ENCODE peak calls at places on chromosomes 2 and 18, in nine cellular contexts. O is DND-41; Y is fibroblast of the aortic adventitia; N is activated effector memory CD4-positive, alpha-beta T cell treated with Interleukin-2 at 50 U/mL for 16 hours; T is GM23338; L is AG09309; G is A549; M is left kidney; H is NCI-H1417. S is an unnamed sample.

GRCh38 chr2:64105676-64106461 is 38.4 kb downstream of the PELI1 start:
- DNase-seq in N (no peak), T (no peak), M (peak), O (no peak), G (peak), Y (no peak), H (no peak), L (no peak), S (no peak)

GRCh38 chr2:55518846-55519167 is 711 bp upstream of the CFAP36 start:
- DNase-seq in G (no peak), L (no peak), O (no peak), H (no peak), Y (peak), M (peak), T (peak), N (no peak), S (no peak)

GRCh38 chr2:85183481-85183880 is 50.3 kb downstream of the TCF7L1 start:
- DNase-seq in L (no peak), N (no peak), G (no peak), M (no peak), H (no peak), T (no peak), O (no peak), Y (peak), S (no peak)

GRCh38 chr2:230155359-230155758 is 64.4 kb downstream of the SP110 start:
- DNase-seq in T (no peak), M (no peak), O (no peak), L (no peak), G (no peak), H (no peak), Y (no peak), N (no peak), S (no peak)

GRCh38 chr2:85768713-85769112 is 14.9 kb downstream of the ATOH8 start:
- DNase-seq in M (peak), T (peak), G (no peak), H (peak), O (no peak), L (no peak), N (no peak), Y (peak), S (no peak)

GRCh38 chr2:205524656-205525055 is 157.6 kb upstream of the NRP2 start:
- DNase-seq in Y (no peak), N (no peak), O (no peak), G (no peak), H (no peak), M (no peak), L (no peak), T (no peak), S (no peak)

GRCh38 chr2:173983414-173983871 is 18.3 kb upstream of the SP3 start:
- DNase-seq in H (no peak), M (no peak), Y (peak), G (no peak), O (no peak), T (no peak), L (no peak), N (no peak), S (no peak)

GRCh38 chr18:22466608-22467390 is 49.1 kb upstream of the CTAGE1 start:
- DNase-seq in O (no peak), M (peak), N (no peak), H (no peak), Y (peak), L (no peak), G (peak), T (no peak), S (no peak)

GRCh38 chr2:71064754-71065621 is 3.5 kb upstream of the NAGK start:
- DNase-seq in H (no peak), M (peak), N (no peak), O (no peak), T (no peak), L (peak), G (no peak), Y (peak), S (no peak)

GRCh38 chr2:240021488-240022104 is 3.5 kb downstream of the NDUFA10 start:
- DNase-seq in Y (peak), M (peak), O (peak), N (peak), H (peak), L (no peak), T (peak), G (peak), S (peak)

GRCh38 chr2:47344890-47345583 is 57.9 kb upstream of the MSH2 start:
- DNase-seq in H (peak), L (no peak), T (peak), N (no peak), M (peak), Y (no peak), O (no peak), G (peak), S (peak)

GRCh38 chr2:46500801-46501200 is 21.4 kb downstream of the TMEM247 start:
- DNase-seq in N (no peak), L (no peak), O (no peak), H (no peak), T (no peak), G (no peak), Y (no peak), M (no peak), S (no peak)

GRCh38 chr18:74299162-74299561 is 7.4 kb upstream of the CYB5A start:
- DNase-seq in T (no peak), O (no peak), G (no peak), H (no peak), L (no peak), Y (no peak), M (no peak), N (no peak), S (no peak)

GRCh38 chr2:241804326-241805276 is 4.4 kb upstream of the NEU4 start:
- DNase-seq in Y (no peak), T (peak), H (no peak), O (no peak), L (no peak), M (peak), G (peak), N (no peak), S (no peak)

GRCh38 chr18:9571546-9571945 is 42.8 kb downstream of the PPP4R1 start:
- DNase-seq in L (no peak), M (no peak), T (no peak), G (no peak), H (no peak), Y (no peak), N (no peak), O (no peak), S (no peak)

GRCh38 chr2:167134381-167135072 is 246.2 kb downstream of the XIRP2 start:
- DNase-seq in G (peak), T (no peak), Y (peak), O (no peak), L (peak), M (no peak), N (no peak), H (peak), S (no peak)

GRCh38 chr2:18073601-18074000 is 195.1 kb downstream of the KCNS3 start:
- DNase-seq in L (no peak), M (no peak), N (no peak), T (no peak), Y (no peak), O (no peak), G (no peak), H (no peak), S (no peak)

GRCh38 chr2:37377187-37377532 is 32.7 kb downstream of the QPCT start:
- DNase-seq in G (no peak), L (peak), N (no peak), M (no peak), H (no peak), T (no peak), O (no peak), Y (peak), S (no peak)

GRCh38 chr2:119760237-119760807 is 600 bp downstream of the PTPN4 start:
- DNase-seq in O (no peak), L (no peak), H (peak), M (no peak), N (no peak), T (peak), G (no peak), Y (no peak), S (no peak)

GRCh38 chr2:150487537-150488429 is at the start of gene RND3:
- DNase-seq in G (peak), M (peak), H (peak), N (no peak), T (peak), O (peak), Y (peak), L (peak), S (peak)

GRCh38 chr2:85741811-85742507 is 11.8 kb upstream of the ATOH8 start:
- DNase-seq in N (no peak), O (peak), M (peak), Y (peak), L (peak), G (peak), T (no peak), H (no peak), S (peak)

GRCh38 chr18:49061239-49061905 is 110.6 kb upstream of the SMAD7 start:
- DNase-seq in H (no peak), G (no peak), N (no peak), L (no peak), T (no peak), O (no peak), Y (no peak), M (no peak), S (no peak)

GRCh38 chr2:133972786-133973185 is 281.1 kb upstream of the MGAT5 start:
- DNase-seq in Y (peak), O (no peak), N (no peak), G (no peak), L (peak), M (no peak), H (no peak), T (no peak), S (no peak)

GRCh38 chr2:44055229-44055628 is 59.4 kb upstream of the LRPPRC start:
- DNase-seq in N (no peak), H (no peak), T (no peak), G (no peak), Y (no peak), L (no peak), O (no peak), M (no peak), S (no peak)

GRCh38 chr18:58268849-58269248 is 224.8 kb downstream of the NEDD4L start:
- DNase-seq in L (no peak), O (no peak), Y (peak), N (no peak), H (no peak), M (no peak), T (no peak), G (peak), S (no peak)

GRCh38 chr2:102100371-102101096 is 42.0 kb upstream of the IL1R1 start:
- DNase-seq in O (no peak), Y (peak), N (no peak), L (peak), H (no peak), G (peak), T (no peak), M (no peak), S (no peak)

GRCh38 chr18:37567061-37567993 is 1.7 kb upstream of the CELF4 start:
- DNase-seq in H (peak), T (peak), N (no peak), M (peak), O (no peak), G (no peak), Y (no peak), L (no peak), S (peak)

GRCh38 chr2:83196225-83196624 is 1262.9 kb downstream of the SUCLG1 start:
- DNase-seq in L (peak), T (peak), Y (peak), M (peak), G (peak), H (no peak), O (no peak), N (no peak), S (peak)

GRCh38 chr2:174952607-174953006 is 52.6 kb downstream of the CHN1 start:
- DNase-seq in O (no peak), T (no peak), L (no peak), G (no peak), H (peak), Y (no peak), N (no peak), M (no peak), S (no peak)

GRCh38 chr2:230947908-230948365 is 22.9 kb upstream of the GPR55 start:
- DNase-seq in O (no peak), T (no peak), Y (no peak), H (no peak), N (no peak), G (no peak), M (no peak), L (no peak), S (no peak)